ENCODE peak calls at places on chromosomes 7 and 10, in five cellular contexts. D is stomach, M is spleen, G is GM12891, R is upper lobe of left lung. S is an unnamed sample.

GRCh38 chr7:87628780-87629569 is 777 bp downstream of the RUNDC3B start:
- DNase-seq in D (peak; percentile 27), M (peak; percentile 87), G (no peak), R (peak; percentile 25), S (peak; percentile 64)

GRCh38 chr10:88841316-88842111 is 10.1 kb downstream of the ANKRD22 start:
- DNase-seq in D (peak; percentile 52), M (no peak), G (no peak), R (no peak), S (no peak)

GRCh38 chr7:102284891-102285540 is 1.7 kb upstream of the SH2B2 start:
- DNase-seq in D (peak; percentile 45), M (peak; percentile 93), G (no peak), R (peak; percentile 80), S (peak; percentile 72)

GRCh38 chr10:1607466-1607865 is 129.9 kb downstream of the ADARB2 start:
- DNase-seq in D (no peak), M (no peak), G (no peak), R (no peak), S (no peak)

GRCh38 chr10:91551856-91552255 is 81.0 kb downstream of the PPP1R3C start:
- DNase-seq in D (peak; percentile 38), M (no peak), G (no peak), R (no peak), S (no peak)

GRCh38 chr7:153939177-153939576 is 113.0 kb upstream of the DPP6 start:
- DNase-seq in D (peak; percentile 46), M (no peak), G (no peak), R (no peak), S (no peak)

GRCh38 chr7:16801111-16801542 is 3.7 kb downstream of the AGR2 start:
- DNase-seq in D (no peak), M (no peak), G (peak; percentile 5), R (no peak), S (no peak)

GRCh38 chr7:27917119-27917518 is 177.2 kb downstream of the TAX1BP1 start:
- DNase-seq in D (no peak), M (no peak), G (no peak), R (no peak), S (no peak)

GRCh38 chr10:132464256-132465192 is 67.5 kb downstream of the PWWP2B start:
- DNase-seq in D (peak; percentile 93), M (peak; percentile 62), G (no peak), R (no peak), S (peak; percentile 98)

GRCh38 chr10:24866615-24867583 is 85.5 kb downstream of the PRTFDC1 start:
- DNase-seq in D (peak; percentile 41), M (no peak), G (no peak), R (peak; percentile 56), S (peak; percentile 74)

GRCh38 chr7:133613250-133613649 is 360.4 kb downstream of the EXOC4 start:
- DNase-seq in D (no peak), M (no peak), G (no peak), R (no peak), S (no peak)

GRCh38 chr10:93859049-93859655 is 34.6 kb upstream of the SLC35G1 start:
- DNase-seq in D (no peak), M (no peak), G (no peak), R (no peak), S (no peak)

GRCh38 chr7:585229-585711 is 65.6 kb upstream of the PDGFA start:
- DNase-seq in D (no peak), M (no peak), G (no peak), R (no peak), S (no peak)

GRCh38 chr7:28078036-28078901 is 102.3 kb downstream of the JAZF1 start:
- DNase-seq in D (peak; percentile 41), M (no peak), G (peak; percentile 10), R (peak; percentile 50), S (no peak)

GRCh38 chr7:66920769-66921395 is at the start of gene TMEM248:
- DNase-seq in D (peak; percentile 92), M (peak; percentile 97), G (peak; percentile 71), R (peak; percentile 86), S (peak; percentile 94)

GRCh38 chr10:93542358-93542791 is 24.1 kb upstream of the FFAR4 start:
- DNase-seq in D (peak; percentile 45), M (no peak), G (no peak), R (no peak), S (no peak)

GRCh38 chr7:27442446-27442845 is 199.8 kb downstream of the EVX1 start:
- DNase-seq in D (no peak), M (no peak), G (no peak), R (no peak), S (no peak)

GRCh38 chr10:120437541-120437940 is 19.5 kb upstream of the PLPP4 start:
- DNase-seq in D (no peak), M (no peak), G (no peak), R (no peak), S (no peak)

GRCh38 chr10:80497187-80498038 is 40.3 kb upstream of the SH2D4B start:
- DNase-seq in D (peak; percentile 26), M (peak; percentile 88), G (no peak), R (peak; percentile 67), S (peak; percentile 82)

GRCh38 chr10:88080213-88080612 is 216.8 kb downstream of the PTEN start:
- DNase-seq in D (peak; percentile 49), M (no peak), G (no peak), R (peak; percentile 36), S (no peak)

GRCh38 chr10:101287922-101288638 is 58.8 kb upstream of the LBX1 start:
- DNase-seq in D (no peak), M (no peak), G (no peak), R (no peak), S (no peak)

GRCh38 chr7:16982640-16983103 is 100.9 kb upstream of the AGR3 start:
- DNase-seq in D (no peak), M (no peak), G (no peak), R (peak; percentile 31), S (no peak)

GRCh38 chr10:133163889-133164815 is 4.1 kb downstream of the KNDC1 start:
- DNase-seq in D (no peak), M (peak; percentile 70), G (no peak), R (no peak), S (peak; percentile 55)

GRCh38 chr7:117015258-117016184 is 62.2 kb downstream of the ST7 start:
- DNase-seq in D (no peak), M (no peak), G (no peak), R (no peak), S (no peak)

GRCh38 chr10:72223743-72224101 is 7.6 kb upstream of the ASCC1 start:
- DNase-seq in D (no peak), M (no peak), G (no peak), R (no peak), S (peak; percentile 70)

GRCh38 chr7:137642467-137642866 is 204.3 kb downstream of the DGKI start:
- DNase-seq in D (no peak), M (no peak), G (no peak), R (no peak), S (no peak)

GRCh38 chr10:127196227-127196954 is at the start of gene INSYN2A:
- DNase-seq in D (no peak), M (no peak), G (no peak), R (no peak), S (no peak)

GRCh38 chr10:33136781-33137180 is 178.8 kb upstream of the ITGB1 start:
- DNase-seq in D (no peak), M (no peak), G (no peak), R (no peak), S (no peak)

GRCh38 chr7:27160546-27161213 is 4.2 kb upstream of the HOXA7 start:
- DNase-seq in D (peak; percentile 88), M (peak; percentile 96), G (peak; percentile 90), R (peak; percentile 89), S (peak; percentile 94)

GRCh38 chr10:123149568-123150228 is 1.8 kb downstream of the HMX2 start:
- DNase-seq in D (no peak), M (peak; percentile 79), G (no peak), R (no peak), S (no peak)

GRCh38 chr10:65348637-65349036 is 1577.2 kb upstream of the LRRTM3 start:
- DNase-seq in D (no peak), M (no peak), G (no peak), R (no peak), S (no peak)

GRCh38 chr7:7772385-7772784 is 54.0 kb upstream of the RPA3 start:
- DNase-seq in D (no peak), M (no peak), G (no peak), R (no peak), S (no peak)

GRCh38 chr7:81446212-81446611 is 323.6 kb downstream of the HGF start:
- DNase-seq in D (no peak), M (no peak), G (no peak), R (no peak), S (no peak)
- TF ChIP-seq POLR2A in D (no peak), M (no peak), G (no peak), R (no peak), S (no peak)

GRCh38 chr7:92835140-92835850 is 1.1 kb downstream of the CDK6 start:
- DNase-seq in D (peak; percentile 65), M (peak; percentile 92), G (peak; percentile 28), R (peak; percentile 63), S (peak; percentile 78)
- TF ChIP-seq POLR2AphosphoS5 in D (no peak), M (peak; percentile 23), G (no peak), R (no peak), S (peak; percentile 59)

GRCh38 chr7:141013345-141013715 is 1.4 kb downstream of the MRPS33 start:
- DNase-seq in D (no peak), M (no peak), G (no peak), R (no peak), S (no peak)

GRCh38 chr7:141012696-141013344 is 1.9 kb downstream of the MRPS33 start:
- DNase-seq in D (no peak), M (no peak), G (no peak), R (no peak), S (no peak)

GRCh38 chr7:141016349-141016748 is 1.6 kb upstream of the MRPS33 start:
- DNase-seq in D (no peak), M (no peak), G (no peak), R (no peak), S (no peak)

GRCh38 chr7:141014091-141014490 is 661 bp downstream of the MRPS33 start:
- DNase-seq in D (no peak), M (no peak), G (no peak), R (no peak), S (no peak)

GRCh38 chr7:141014523-141015395 is at the start of gene MRPS33:
- DNase-seq in D (peak; percentile 94), M (peak; percentile 99), G (peak; percentile 77), R (peak; percentile 97), S (peak; percentile 98)
- TF ChIP-seq POLR2A in D (no peak), M (no peak), G (peak; percentile 96), R (no peak), S (peak; percentile 63)

DNA sequence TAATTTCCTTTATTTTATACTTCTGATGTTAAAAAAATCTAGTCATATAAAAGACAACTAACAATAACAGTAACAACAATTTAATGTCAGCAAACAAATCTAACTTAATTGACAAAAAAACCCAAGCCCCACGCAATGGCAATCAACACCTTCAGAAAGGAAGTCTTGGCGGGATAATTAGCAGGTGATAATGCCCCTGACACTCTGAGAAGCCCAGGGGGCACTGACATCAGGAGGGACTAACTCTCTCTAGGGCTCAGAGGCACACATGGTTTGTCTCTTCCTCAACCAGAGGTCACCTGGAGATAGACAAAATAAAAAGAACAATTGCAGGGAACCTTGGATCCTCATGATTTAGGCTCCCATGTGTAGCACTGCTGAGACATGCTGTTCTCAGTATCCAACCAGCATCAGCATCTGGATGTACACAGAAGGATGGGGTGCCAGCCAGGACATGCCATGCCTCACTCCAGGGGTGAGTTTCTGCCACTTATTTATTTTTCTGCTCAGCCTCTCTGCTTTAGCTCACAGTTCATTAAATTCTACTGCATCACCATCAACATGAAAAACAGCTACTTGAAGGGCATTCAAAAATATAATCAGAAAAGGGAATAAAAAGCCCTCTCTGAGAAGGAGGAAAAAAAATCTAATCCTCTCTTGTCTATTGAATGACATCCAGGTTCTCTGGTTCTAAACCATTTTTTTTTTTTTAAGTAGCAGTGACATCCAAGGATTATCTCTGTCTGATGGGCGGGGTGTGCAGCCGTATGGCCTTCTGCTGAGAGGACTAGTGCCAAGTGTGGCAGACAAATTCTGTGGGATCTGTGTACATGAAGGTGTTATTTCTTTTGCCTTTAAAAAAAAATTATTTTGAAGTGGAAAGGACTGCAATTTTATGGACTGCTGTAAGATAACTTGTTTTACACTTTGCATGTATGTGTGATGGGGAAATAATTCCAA is 96.3 kb downstream of the ATXN7L1 start:
- DNase-seq in D (no peak), M (no peak), G (no peak), R (no peak), S (no peak)
- TF ChIP-seq POLR2AphosphoS5 in D (no peak), M (no peak), G (no peak), R (no peak), S (no peak)

S was measured in sigmoid colon.